ENCODE peak calls at places on chromosomes 7 and 10, in five cellular contexts. One of them, this sample, is unnamed.

GRCh38 chr10:95832216-95833037 is 75.3 kb upstream of the CC2D2B start:
- DNase-seq in activated T-helper 1 cell treated with anti-CD3 and anti-CD28 coated beads, Interleukin-2, amount 50 U/mL, for 16 hours: no peak
- DNase-seq in Daoy: no peak
- DNase-seq in adrenal gland: no peak
- DNase-seq in WTC11: no peak
- DNase-seq in this sample: no peak

GRCh38 chr7:7207876-7208275 is 25.5 kb downstream of the C1GALT1 start:
- DNase-seq in activated T-helper 1 cell treated with anti-CD3 and anti-CD28 coated beads, Interleukin-2, amount 50 U/mL, for 16 hours: no peak
- DNase-seq in Daoy: no peak
- DNase-seq in adrenal gland: no peak
- DNase-seq in WTC11: no peak
- DNase-seq in this sample: no peak

GRCh38 chr7:158781217-158781975 is 47.9 kb downstream of the ESYT2 start:
- DNase-seq in activated T-helper 1 cell treated with anti-CD3 and anti-CD28 coated beads, Interleukin-2, amount 50 U/mL, for 16 hours: no peak
- DNase-seq in Daoy: no peak
- DNase-seq in adrenal gland: no peak
- DNase-seq in WTC11: no peak
- DNase-seq in this sample: no peak

GRCh38 chr7:50781371-50781770 is 1.3 kb downstream of the GRB10 start:
- DNase-seq in activated T-helper 1 cell treated with anti-CD3 and anti-CD28 coated beads, Interleukin-2, amount 50 U/mL, for 16 hours: no peak
- DNase-seq in Daoy: no peak
- DNase-seq in adrenal gland: no peak
- DNase-seq in WTC11: no peak
- DNase-seq in this sample: no peak

GRCh38 chr7:8305104-8305503 is 43.1 kb upstream of the ICA1 start:
- DNase-seq in activated T-helper 1 cell treated with anti-CD3 and anti-CD28 coated beads, Interleukin-2, amount 50 U/mL, for 16 hours: no peak
- DNase-seq in Daoy: no peak
- DNase-seq in adrenal gland: no peak
- DNase-seq in WTC11: no peak
- DNase-seq in this sample: no peak

GRCh38 chr10:132618158-132618924 is 80.8 kb downstream of the INPP5A start:
- DNase-seq in activated T-helper 1 cell treated with anti-CD3 and anti-CD28 coated beads, Interleukin-2, amount 50 U/mL, for 16 hours: no peak
- DNase-seq in Daoy: no peak
- DNase-seq in adrenal gland: no peak
- DNase-seq in WTC11: no peak
- DNase-seq in this sample: no peak

GRCh38 chr10:21531164-21531563 is 2.9 kb upstream of the MLLT10 start:
- DNase-seq in activated T-helper 1 cell treated with anti-CD3 and anti-CD28 coated beads, Interleukin-2, amount 50 U/mL, for 16 hours: no peak
- DNase-seq in Daoy: no peak
- DNase-seq in adrenal gland: no peak
- DNase-seq in WTC11: no peak
- DNase-seq in this sample: no peak

GRCh38 chr10:105844653-105845052 is 1203.6 kb downstream of the SORCS3 start:
- DNase-seq in activated T-helper 1 cell treated with anti-CD3 and anti-CD28 coated beads, Interleukin-2, amount 50 U/mL, for 16 hours: no peak
- DNase-seq in Daoy: no peak
- DNase-seq in adrenal gland: no peak
- DNase-seq in WTC11: no peak
- DNase-seq in this sample: no peak

GRCh38 chr10:79270471-79271246 is 76.6 kb upstream of the PPIF start:
- DNase-seq in activated T-helper 1 cell treated with anti-CD3 and anti-CD28 coated beads, Interleukin-2, amount 50 U/mL, for 16 hours: no peak
- DNase-seq in Daoy: no peak
- DNase-seq in adrenal gland: no peak
- DNase-seq in WTC11: no peak
- DNase-seq in this sample: no peak

GRCh38 chr10:126908225-126908624 is 3.0 kb downstream of the DOCK1 start:
- DNase-seq in activated T-helper 1 cell treated with anti-CD3 and anti-CD28 coated beads, Interleukin-2, amount 50 U/mL, for 16 hours: no peak
- DNase-seq in Daoy: no peak
- DNase-seq in adrenal gland: no peak
- DNase-seq in WTC11: no peak
- DNase-seq in this sample: no peak

GRCh38 chr7:139108256-139109187 is 998 bp downstream of the ZC3HAV1 start:
- DNase-seq in activated T-helper 1 cell treated with anti-CD3 and anti-CD28 coated beads, Interleukin-2, amount 50 U/mL, for 16 hours: no peak
- DNase-seq in Daoy: peak; percentile 20
- DNase-seq in adrenal gland: peak; percentile 48
- DNase-seq in WTC11: peak; percentile 60
- DNase-seq in this sample: no peak

GRCh38 chr7:20722941-20723340 is 63.7 kb downstream of the SP8 start:
- DNase-seq in activated T-helper 1 cell treated with anti-CD3 and anti-CD28 coated beads, Interleukin-2, amount 50 U/mL, for 16 hours: no peak
- DNase-seq in Daoy: peak; percentile 16
- DNase-seq in adrenal gland: no peak
- DNase-seq in WTC11: no peak
- DNase-seq in this sample: no peak

GRCh38 chr10:120940299-120940900 is 89.2 kb downstream of the WDR11 start:
- DNase-seq in activated T-helper 1 cell treated with anti-CD3 and anti-CD28 coated beads, Interleukin-2, amount 50 U/mL, for 16 hours: no peak
- DNase-seq in Daoy: no peak
- DNase-seq in adrenal gland: no peak
- DNase-seq in WTC11: no peak
- DNase-seq in this sample: no peak

GRCh38 chr7:48097511-48098231 is 8.6 kb downstream of the UPP1 start:
- DNase-seq in activated T-helper 1 cell treated with anti-CD3 and anti-CD28 coated beads, Interleukin-2, amount 50 U/mL, for 16 hours: no peak
- DNase-seq in Daoy: no peak
- DNase-seq in adrenal gland: no peak
- DNase-seq in WTC11: no peak
- DNase-seq in this sample: no peak

GRCh38 chr10:132459252-132460028 is 62.4 kb downstream of the PWWP2B start:
- DNase-seq in activated T-helper 1 cell treated with anti-CD3 and anti-CD28 coated beads, Interleukin-2, amount 50 U/mL, for 16 hours: no peak
- DNase-seq in Daoy: no peak
- DNase-seq in adrenal gland: no peak
- DNase-seq in WTC11: peak; percentile 8
- DNase-seq in this sample: no peak

GRCh38 chr7:45088821-45089313 is at the start of gene NACAD:
- DNase-seq in activated T-helper 1 cell treated with anti-CD3 and anti-CD28 coated beads, Interleukin-2, amount 50 U/mL, for 16 hours: no peak
- DNase-seq in Daoy: peak; percentile 75
- DNase-seq in adrenal gland: peak; percentile 58
- DNase-seq in WTC11: peak; percentile 40
- DNase-seq in this sample: no peak

GRCh38 chr10:88991161-88991899 is 732 bp downstream of the FAS start:
- DNase-seq in activated T-helper 1 cell treated with anti-CD3 and anti-CD28 coated beads, Interleukin-2, amount 50 U/mL, for 16 hours: peak; percentile 24
- DNase-seq in Daoy: peak; percentile 58
- DNase-seq in adrenal gland: peak; percentile 80
- DNase-seq in WTC11: peak; percentile 31
- DNase-seq in this sample: peak; percentile 55

GRCh38 chr7:121872831-121873764 is at the start of gene PTPRZ1:
- DNase-seq in activated T-helper 1 cell treated with anti-CD3 and anti-CD28 coated beads, Interleukin-2, amount 50 U/mL, for 16 hours: no peak
- DNase-seq in Daoy: peak; percentile 71
- DNase-seq in adrenal gland: peak; percentile 21
- DNase-seq in WTC11: peak; percentile 84
- DNase-seq in this sample: no peak

GRCh38 chr10:80538481-80539185 is 931 bp downstream of the SH2D4B start:
- DNase-seq in activated T-helper 1 cell treated with anti-CD3 and anti-CD28 coated beads, Interleukin-2, amount 50 U/mL, for 16 hours: no peak
- DNase-seq in Daoy: no peak
- DNase-seq in adrenal gland: no peak
- DNase-seq in WTC11: no peak
- DNase-seq in this sample: no peak

GRCh38 chr10:3104251-3104918 is 37.0 kb downstream of the PFKP start:
- DNase-seq in activated T-helper 1 cell treated with anti-CD3 and anti-CD28 coated beads, Interleukin-2, amount 50 U/mL, for 16 hours: no peak
- DNase-seq in Daoy: no peak
- DNase-seq in adrenal gland: no peak
- DNase-seq in WTC11: no peak
- DNase-seq in this sample: no peak

GRCh38 chr7:82163586-82163985 is 280.0 kb downstream of the CACNA2D1 start:
- DNase-seq in activated T-helper 1 cell treated with anti-CD3 and anti-CD28 coated beads, Interleukin-2, amount 50 U/mL, for 16 hours: no peak
- DNase-seq in Daoy: no peak
- DNase-seq in adrenal gland: no peak
- DNase-seq in WTC11: no peak
- DNase-seq in this sample: no peak

GRCh38 chr10:11742009-11742778 is at the start of gene ECHDC3:
- DNase-seq in activated T-helper 1 cell treated with anti-CD3 and anti-CD28 coated beads, Interleukin-2, amount 50 U/mL, for 16 hours: no peak
- DNase-seq in Daoy: peak; percentile 53
- DNase-seq in adrenal gland: peak; percentile 67
- DNase-seq in WTC11: peak; percentile 70
- DNase-seq in this sample: peak; percentile 65

GRCh38 chr7:99618726-99619125 is 2.0 kb downstream of the ZSCAN25 start:
- DNase-seq in activated T-helper 1 cell treated with anti-CD3 and anti-CD28 coated beads, Interleukin-2, amount 50 U/mL, for 16 hours: no peak
- DNase-seq in Daoy: peak; percentile 75
- DNase-seq in adrenal gland: no peak
- DNase-seq in WTC11: no peak
- DNase-seq in this sample: no peak

GRCh38 chr7:42986213-42986612 is 54.0 kb downstream of the MRPL32 start:
- DNase-seq in activated T-helper 1 cell treated with anti-CD3 and anti-CD28 coated beads, Interleukin-2, amount 50 U/mL, for 16 hours: no peak
- DNase-seq in Daoy: no peak
- DNase-seq in adrenal gland: no peak
- DNase-seq in WTC11: no peak
- DNase-seq in this sample: no peak

GRCh38 chr10:114024876-114025609 is 18.6 kb upstream of the ADRB1 start:
- DNase-seq in activated T-helper 1 cell treated with anti-CD3 and anti-CD28 coated beads, Interleukin-2, amount 50 U/mL, for 16 hours: no peak
- DNase-seq in Daoy: no peak
- DNase-seq in adrenal gland: no peak
- DNase-seq in WTC11: no peak
- DNase-seq in this sample: no peak

GRCh38 chr7:68058014-68058413 is 1061.4 kb downstream of the TYW1 start:
- DNase-seq in activated T-helper 1 cell treated with anti-CD3 and anti-CD28 coated beads, Interleukin-2, amount 50 U/mL, for 16 hours: no peak
- DNase-seq in Daoy: no peak
- DNase-seq in adrenal gland: no peak
- DNase-seq in WTC11: no peak
- DNase-seq in this sample: no peak

GRCh38 chr10:103504181-103504783 is 10.8 kb downstream of the NEURL1 start:
- DNase-seq in activated T-helper 1 cell treated with anti-CD3 and anti-CD28 coated beads, Interleukin-2, amount 50 U/mL, for 16 hours: no peak
- DNase-seq in Daoy: peak; percentile 92
- DNase-seq in adrenal gland: no peak
- DNase-seq in WTC11: no peak
- DNase-seq in this sample: no peak

GRCh38 chr7:205117-206010 is 13.0 kb downstream of the FAM20C start:
- DNase-seq in activated T-helper 1 cell treated with anti-CD3 and anti-CD28 coated beads, Interleukin-2, amount 50 U/mL, for 16 hours: no peak
- DNase-seq in Daoy: no peak
- DNase-seq in adrenal gland: no peak
- DNase-seq in WTC11: no peak
- DNase-seq in this sample: no peak

GRCh38 chr7:1669486-1669951 is 558 bp upstream of the ELFN1 start:
- DNase-seq in activated T-helper 1 cell treated with anti-CD3 and anti-CD28 coated beads, Interleukin-2, amount 50 U/mL, for 16 hours: no peak
- DNase-seq in Daoy: peak; percentile 53
- DNase-seq in adrenal gland: no peak
- DNase-seq in WTC11: no peak
- DNase-seq in this sample: no peak

GRCh38 chr7:152761116-152761748 is 1.7 kb downstream of the ACTR3B start:
- DNase-seq in activated T-helper 1 cell treated with anti-CD3 and anti-CD28 coated beads, Interleukin-2, amount 50 U/mL, for 16 hours: no peak
- DNase-seq in Daoy: no peak
- DNase-seq in adrenal gland: no peak
- DNase-seq in WTC11: no peak
- DNase-seq in this sample: no peak

GRCh38 chr10:44240766-44241165 is 144.1 kb downstream of the CXCL12 start:
- DNase-seq in activated T-helper 1 cell treated with anti-CD3 and anti-CD28 coated beads, Interleukin-2, amount 50 U/mL, for 16 hours: no peak
- DNase-seq in Daoy: no peak
- DNase-seq in adrenal gland: no peak
- DNase-seq in WTC11: no peak
- DNase-seq in this sample: no peak